ENCODE peak calls at places on chromosomes 3 and 15, in seven cellular contexts. M is OCI-LY7, S is IMR-90, W is hepatocyte, Y is neural progenitor cell, G is neuronal stem cell, R is astrocyte. T is an unnamed sample.

GRCh38 chr15:71411538-71412482 is 296.5 kb downstream of the THSD4 start:
- DNase-seq in M (no peak), S (peak; percentile 52), W (peak; percentile 38), Y (no peak), G (no peak), R (peak; percentile 47), T (no peak)

GRCh38 chr3:77411334-77411733 is 371.4 kb downstream of the ROBO2 start:
- DNase-seq in M (no peak), S (no peak), W (no peak), Y (no peak), G (no peak), R (no peak), T (no peak)

GRCh38 chr3:10472877-10473440 is 32.4 kb downstream of the ATP2B2 start:
- DNase-seq in M (no peak), S (no peak), W (no peak), Y (no peak), G (no peak), R (no peak), T (no peak)

GRCh38 chr15:28178290-28178689 is 79.2 kb upstream of the OCA2 start:
- DNase-seq in M (no peak), S (no peak), W (no peak), Y (no peak), G (no peak), R (no peak), T (no peak)

GRCh38 chr3:143812411-143812968 is 35.8 kb downstream of the SLC9A9 start:
- DNase-seq in M (no peak), S (no peak), W (no peak), Y (no peak), G (no peak), R (no peak), T (no peak)

GRCh38 chr15:78072080-78072892 is 5.2 kb downstream of the TBC1D2B start:
- DNase-seq in M (no peak), S (peak; percentile 66), W (peak; percentile 78), Y (no peak), G (no peak), R (no peak), T (no peak)

GRCh38 chr3:125123906-125124305 is 68.1 kb upstream of the HEG1 start:
- DNase-seq in M (no peak), S (peak; percentile 61), W (no peak), Y (no peak), G (no peak), R (peak; percentile 93), T (no peak)

GRCh38 chr3:39505866-39506738 is 38.6 kb downstream of the MOBP start:
- DNase-seq in M (no peak), S (peak; percentile 2), W (no peak), Y (peak; percentile 35), G (no peak), R (no peak), T (no peak)

GRCh38 chr15:58985443-58985842 is 2.0 kb upstream of the RNF111 start:
- DNase-seq in M (no peak), S (peak; percentile 19), W (peak; percentile 13), Y (peak; percentile 27), G (no peak), R (no peak), T (no peak)

GRCh38 chr15:67195305-67195704 is 59.2 kb downstream of the AAGAB start:
- DNase-seq in M (no peak), S (no peak), W (no peak), Y (no peak), G (no peak), R (no peak), T (no peak)

GRCh38 chr15:62452656-62453055 is 287.6 kb upstream of the C2CD4B start:
- DNase-seq in M (no peak), S (no peak), W (no peak), Y (peak; percentile 65), G (no peak), R (no peak), T (no peak)

GRCh38 chr3:36969540-36970432 is 23.1 kb downstream of the EPM2AIP1 start:
- DNase-seq in M (peak; percentile 79), S (peak; percentile 93), W (peak; percentile 92), Y (peak; percentile 92), G (peak; percentile 79), R (peak; percentile 64), T (peak; percentile 96)

GRCh38 chr3:134103470-134103869 is 73.7 kb upstream of the SLCO2A1 start:
- DNase-seq in M (no peak), S (no peak), W (no peak), Y (no peak), G (no peak), R (no peak), T (no peak)

GRCh38 chr3:15051531-15051930 is 13.6 kb downstream of the MRPS25 start:
- DNase-seq in M (peak; percentile 78), S (peak; percentile 20), W (peak; percentile 64), Y (peak; percentile 63), G (no peak), R (no peak), T (peak; percentile 34)

GRCh38 chr15:43800286-43801136 is at the start of gene HYPK:
- DNase-seq in M (peak; percentile 93), S (peak; percentile 83), W (peak; percentile 95), Y (peak; percentile 86), G (peak; percentile 54), R (peak; percentile 74), T (peak; percentile 77)

GRCh38 chr3:43198791-43199644 is 87.3 kb upstream of the SNRK start:
- DNase-seq in M (no peak), S (peak; percentile 25), W (no peak), Y (no peak), G (no peak), R (no peak), T (no peak)

GRCh38 chr3:64658001-64658400 is 29.8 kb downstream of the ADAMTS9 start:
- DNase-seq in M (no peak), S (no peak), W (no peak), Y (no peak), G (no peak), R (no peak), T (no peak)

GRCh38 chr3:49352286-49352685 is 5.9 kb downstream of the GPX1 start:
- DNase-seq in M (no peak), S (no peak), W (no peak), Y (no peak), G (no peak), R (no peak), T (no peak)

GRCh38 chr3:105686324-105686897 is 182.4 kb downstream of the CBLB start:
- DNase-seq in M (peak; percentile 46), S (peak; percentile 54), W (peak; percentile 17), Y (peak; percentile 5), G (no peak), R (no peak), T (no peak)

GRCh38 chr15:73052679-73053397 is 575 bp downstream of the NEO1 start:
- DNase-seq in M (peak; percentile 41), S (peak; percentile 38), W (peak; percentile 76), Y (peak; percentile 90), G (peak; percentile 77), R (peak; percentile 15), T (peak; percentile 25)

GRCh38 chr3:9795212-9795611 is 2.3 kb downstream of the ARPC4 start:
- DNase-seq in M (peak; percentile 68), S (no peak), W (no peak), Y (no peak), G (no peak), R (no peak), T (no peak)

GRCh38 chr3:126456211-126456610 is 19.5 kb downstream of the ZXDC start:
- DNase-seq in M (no peak), S (no peak), W (no peak), Y (no peak), G (no peak), R (no peak), T (no peak)

GRCh38 chr3:126682046-126682445 is 22.0 kb upstream of the CHCHD6 start:
- DNase-seq in M (no peak), S (no peak), W (no peak), Y (no peak), G (no peak), R (no peak), T (no peak)

DNA sequence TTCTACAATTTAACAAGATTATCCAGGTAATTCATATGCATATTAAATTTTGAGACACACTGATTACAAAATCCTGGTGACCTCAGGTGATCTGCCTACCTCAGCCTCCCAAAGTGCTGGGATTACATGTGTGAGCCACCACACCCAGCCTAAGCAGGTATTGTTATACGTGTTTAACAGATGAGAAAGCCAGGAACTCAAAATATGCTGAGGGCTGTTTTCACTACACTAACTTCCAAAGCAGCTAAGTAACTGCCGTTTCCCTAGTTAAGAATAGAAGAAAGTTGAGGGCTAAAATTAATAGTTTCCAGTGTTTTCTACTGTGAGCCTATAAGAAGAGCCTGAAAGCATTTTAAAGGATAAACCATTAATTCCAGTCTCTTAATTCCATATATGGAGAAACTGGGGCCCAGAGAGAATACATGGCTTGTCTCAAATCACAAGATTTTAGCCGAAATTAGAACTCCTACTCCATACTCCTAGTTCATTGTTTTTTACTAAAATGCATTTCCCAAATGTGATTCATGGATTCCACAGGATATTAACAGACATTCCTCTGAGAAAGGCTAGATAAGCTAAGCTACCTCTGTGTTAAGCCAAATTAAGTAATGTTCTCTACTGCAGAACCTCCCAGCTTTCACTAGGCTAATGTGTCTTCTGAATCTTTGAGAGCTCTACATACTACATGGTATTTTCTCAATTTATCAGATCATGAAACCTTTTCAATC is 17.0 kb upstream of the AVEN start:
- DNase-seq in M (no peak), S (peak; percentile 85), W (no peak), Y (no peak), G (no peak), R (peak; percentile 93), T (no peak)
- H2AFZ ChIP-seq in M (no peak overlapping the region), S (peak overlapping the region; percentile 80), W (no peak overlapping the region), Y (no peak overlapping the region), G (no peak overlapping the region), R (peak overlapping the region; percentile 22), T (peak overlapping the region; percentile 58)

GRCh38 chr3:3664916-3665315 is 134.3 kb upstream of the LRRN1 start:
- DNase-seq in M (no peak), S (peak; percentile 8), W (no peak), Y (no peak), G (no peak), R (peak; percentile 89), T (peak; percentile 38)
- H2AFZ ChIP-seq in M (no peak overlapping the region), S (no peak overlapping the region), W (no peak overlapping the region), Y (no peak overlapping the region), G (no peak overlapping the region), R (no peak overlapping the region), T (peak overlapping the region; percentile 8)

GRCh38 chr3:22714758-22715157 is 488.4 kb upstream of the UBE2E2 start:
- DNase-seq in M (no peak), S (no peak), W (no peak), Y (peak; percentile 27), G (no peak), R (no peak), T (no peak)

GRCh38 chr3:22713936-22714335 is 489.2 kb upstream of the UBE2E2 start:
- DNase-seq in M (no peak), S (peak; percentile 4), W (peak; percentile 48), Y (no peak), G (no peak), R (peak; percentile 94), T (peak; percentile 85)
- H2AFZ ChIP-seq in M (no peak overlapping the region), S (no peak overlapping the region), W (no peak overlapping the region), Y (no peak overlapping the region), G (no peak overlapping the region), R (no peak overlapping the region), T (no peak overlapping the region)

DNA sequence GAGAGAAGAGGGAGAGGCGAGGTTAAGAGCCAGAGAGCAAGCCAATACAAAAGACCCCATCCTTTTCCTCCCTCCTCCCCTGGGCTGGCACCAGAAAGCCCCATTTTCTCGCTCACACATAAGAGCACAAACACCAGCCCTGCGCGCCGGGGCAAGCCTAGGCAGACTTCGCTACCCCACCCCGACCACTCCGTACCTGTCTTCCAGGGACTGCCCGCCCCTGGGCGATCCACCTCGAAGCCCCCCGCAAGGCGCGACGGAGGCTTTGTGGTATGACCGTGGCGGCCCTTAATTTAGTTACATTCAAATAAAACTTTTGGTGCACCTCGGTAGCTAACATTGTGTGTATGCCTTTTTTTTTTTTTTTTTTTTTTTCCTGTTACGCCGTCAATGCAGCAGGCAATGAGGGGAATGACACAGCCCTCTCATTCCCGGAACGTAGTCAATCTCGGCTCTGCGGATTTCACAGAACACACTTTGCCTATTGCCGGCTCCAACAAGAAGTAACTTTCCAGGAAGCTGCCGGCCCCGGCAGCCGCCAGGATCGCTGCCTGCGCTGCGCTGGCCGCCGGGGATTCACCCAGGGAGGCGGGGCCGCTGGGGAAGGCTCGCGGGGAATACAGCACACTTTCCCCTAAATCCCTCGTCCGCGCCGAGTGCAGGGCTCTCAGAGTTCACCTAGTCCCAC is 7.7 kb downstream of the BCL6 start:
- DNase-seq in M (no peak), S (peak; percentile 65), W (peak; percentile 85), Y (peak; percentile 74), G (no peak), R (peak; percentile 64), T (peak; percentile 72)
- H2AFZ ChIP-seq in M (no peak overlapping the region), S (peak overlapping the region; percentile 91), W (peak overlapping the region; percentile 34), Y (no peak overlapping the region), G (peak overlapping the region; percentile 88), R (peak overlapping the region; percentile 74), T (peak overlapping the region; percentile 92)

T was measured in mammary epithelial cell.